ENCODE peak calls at places on chromosome 19, in ten cellular contexts. One of them, this sample, is unnamed.

GRCh38 chr19:867301-867793 is 7.9 kb downstream of the CFD start:
- DNase-seq in A673: peak
- DNase-seq in ovary: no peak
- DNase-seq in activated B cell treated with CpG ODN at 0.5 μM for 24 hours: no peak
- DNase-seq in GM13977: no peak
- DNase-seq in GM23338: no peak
- DNase-seq in mammary epithelial cell: no peak
- DNase-seq in tibial nerve: no peak
- DNase-seq in heart left ventricle: no peak
- DNase-seq in GM12865: no peak
- DNase-seq in this sample: no peak

GRCh38 chr19:35717665-35718344 is at the start of gene KMT2B:
- DNase-seq in tibial nerve: no peak
- DNase-seq in heart left ventricle: no peak
- DNase-seq in GM12865: peak
- DNase-seq in A673: no peak
- DNase-seq in GM23338: peak
- DNase-seq in ovary: peak
- DNase-seq in mammary epithelial cell: peak
- DNase-seq in activated B cell treated with CpG ODN at 0.5 μM for 24 hours: peak
- DNase-seq in GM13977: peak
- DNase-seq in this sample: peak

GRCh38 chr19:37716140-37716539 is 3.4 kb downstream of the ZNF607 start:
- DNase-seq in activated B cell treated with CpG ODN at 0.5 μM for 24 hours: no peak
- DNase-seq in GM23338: no peak
- DNase-seq in GM12865: no peak
- DNase-seq in GM13977: no peak
- DNase-seq in ovary: no peak
- DNase-seq in tibial nerve: no peak
- DNase-seq in mammary epithelial cell: no peak
- DNase-seq in heart left ventricle: no peak
- DNase-seq in A673: no peak
- DNase-seq in this sample: no peak

GRCh38 chr19:32342695-32343094 is 2.7 kb upstream of the ZNF507 start:
- DNase-seq in tibial nerve: no peak
- DNase-seq in ovary: no peak
- DNase-seq in GM13977: no peak
- DNase-seq in activated B cell treated with CpG ODN at 0.5 μM for 24 hours: no peak
- DNase-seq in GM23338: no peak
- DNase-seq in A673: no peak
- DNase-seq in GM12865: no peak
- DNase-seq in mammary epithelial cell: no peak
- DNase-seq in heart left ventricle: no peak
- DNase-seq in this sample: no peak

GRCh38 chr19:55156202-55157063 is 1.1 kb downstream of the TNNI3 start:
- DNase-seq in tibial nerve: no peak
- DNase-seq in GM12865: peak
- DNase-seq in GM13977: peak
- DNase-seq in activated B cell treated with CpG ODN at 0.5 μM for 24 hours: no peak
- DNase-seq in A673: peak
- DNase-seq in GM23338: peak
- DNase-seq in mammary epithelial cell: peak
- DNase-seq in heart left ventricle: peak
- DNase-seq in ovary: no peak
- DNase-seq in this sample: peak

GRCh38 chr19:11465605-11466004 is 15.2 kb downstream of the ELAVL3 start:
- DNase-seq in GM12865: no peak
- DNase-seq in ovary: no peak
- DNase-seq in GM23338: peak
- DNase-seq in heart left ventricle: no peak
- DNase-seq in tibial nerve: no peak
- DNase-seq in mammary epithelial cell: no peak
- DNase-seq in A673: no peak
- DNase-seq in activated B cell treated with CpG ODN at 0.5 μM for 24 hours: no peak
- DNase-seq in GM13977: no peak
- DNase-seq in this sample: no peak

GRCh38 chr19:33712268-33712667 is 84.4 kb upstream of the KCTD15 start:
- DNase-seq in GM23338: no peak
- DNase-seq in heart left ventricle: no peak
- DNase-seq in GM13977: no peak
- DNase-seq in activated B cell treated with CpG ODN at 0.5 μM for 24 hours: no peak
- DNase-seq in ovary: no peak
- DNase-seq in A673: no peak
- DNase-seq in mammary epithelial cell: no peak
- DNase-seq in tibial nerve: no peak
- DNase-seq in GM12865: no peak
- DNase-seq in this sample: no peak

GRCh38 chr19:4391701-4392543 is 8.4 kb downstream of the SH3GL1 start:
- DNase-seq in tibial nerve: no peak
- DNase-seq in GM23338: no peak
- DNase-seq in ovary: peak
- DNase-seq in mammary epithelial cell: peak
- DNase-seq in GM13977: no peak
- DNase-seq in GM12865: no peak
- DNase-seq in A673: no peak
- DNase-seq in heart left ventricle: peak
- DNase-seq in activated B cell treated with CpG ODN at 0.5 μM for 24 hours: no peak
- DNase-seq in this sample: no peak

GRCh38 chr19:46821512-46822359 is 28.9 kb downstream of the AP2S1 start:
- DNase-seq in GM23338: no peak
- DNase-seq in activated B cell treated with CpG ODN at 0.5 μM for 24 hours: peak
- DNase-seq in mammary epithelial cell: no peak
- DNase-seq in A673: no peak
- DNase-seq in ovary: no peak
- DNase-seq in heart left ventricle: no peak
- DNase-seq in GM13977: peak
- DNase-seq in tibial nerve: no peak
- DNase-seq in GM12865: peak
- DNase-seq in this sample: peak

GRCh38 chr19:7417671-7418324 is 69.1 kb downstream of the ARHGEF18 start:
- DNase-seq in GM23338: peak
- DNase-seq in tibial nerve: no peak
- DNase-seq in heart left ventricle: no peak
- DNase-seq in ovary: no peak
- DNase-seq in A673: no peak
- DNase-seq in GM12865: no peak
- DNase-seq in GM13977: no peak
- DNase-seq in activated B cell treated with CpG ODN at 0.5 μM for 24 hours: no peak
- DNase-seq in mammary epithelial cell: no peak
- DNase-seq in this sample: no peak

GRCh38 chr19:41753159-41753558 is 2.2 kb upstream of the CEACAM6 start:
- DNase-seq in ovary: no peak
- DNase-seq in GM23338: peak
- DNase-seq in mammary epithelial cell: peak
- DNase-seq in tibial nerve: no peak
- DNase-seq in GM13977: peak
- DNase-seq in GM12865: peak
- DNase-seq in activated B cell treated with CpG ODN at 0.5 μM for 24 hours: peak
- DNase-seq in heart left ventricle: peak
- DNase-seq in A673: peak
- DNase-seq in this sample: peak

GRCh38 chr19:52778811-52779210 is 7.8 kb downstream of the ZNF600 start:
- DNase-seq in heart left ventricle: no peak
- DNase-seq in GM23338: no peak
- DNase-seq in mammary epithelial cell: no peak
- DNase-seq in activated B cell treated with CpG ODN at 0.5 μM for 24 hours: no peak
- DNase-seq in GM13977: peak
- DNase-seq in tibial nerve: no peak
- DNase-seq in GM12865: peak
- DNase-seq in ovary: no peak
- DNase-seq in A673: no peak
- DNase-seq in this sample: peak

GRCh38 chr19:1074512-1075283 is 7.7 kb downstream of the ARHGAP45 start:
- DNase-seq in tibial nerve: peak
- DNase-seq in activated B cell treated with CpG ODN at 0.5 μM for 24 hours: peak
- DNase-seq in A673: peak
- DNase-seq in heart left ventricle: peak
- DNase-seq in ovary: peak
- DNase-seq in GM23338: no peak
- DNase-seq in GM12865: peak
- DNase-seq in mammary epithelial cell: peak
- DNase-seq in GM13977: peak
- DNase-seq in this sample: peak

GRCh38 chr19:35264281-35265125 is 4.3 kb upstream of the USF2 start:
- DNase-seq in tibial nerve: peak
- DNase-seq in GM23338: no peak
- DNase-seq in GM12865: no peak
- DNase-seq in GM13977: no peak
- DNase-seq in ovary: peak
- DNase-seq in mammary epithelial cell: no peak
- DNase-seq in A673: no peak
- DNase-seq in heart left ventricle: no peak
- DNase-seq in activated B cell treated with CpG ODN at 0.5 μM for 24 hours: peak
- DNase-seq in this sample: no peak

GRCh38 chr19:12806242-12807131 is at the start of gene RNASEH2A:
- DNase-seq in tibial nerve: peak
- DNase-seq in mammary epithelial cell: peak
- DNase-seq in GM12865: peak
- DNase-seq in ovary: peak
- DNase-seq in GM13977: peak
- DNase-seq in A673: peak
- DNase-seq in activated B cell treated with CpG ODN at 0.5 μM for 24 hours: peak
- DNase-seq in heart left ventricle: peak
- DNase-seq in GM23338: peak
- DNase-seq in this sample: peak
- TF ChIP-seq CTCF in tibial nerve: peak
- TF ChIP-seq CTCF in mammary epithelial cell: no peak
- TF ChIP-seq CTCF in GM12865: peak
- TF ChIP-seq CTCF in ovary: no peak
- TF ChIP-seq CTCF in GM13977: no peak
- TF ChIP-seq CTCF in A673: no peak
- TF ChIP-seq CTCF in activated B cell treated with CpG ODN at 0.5 μM for 24 hours: no peak
- TF ChIP-seq CTCF in heart left ventricle: no peak
- TF ChIP-seq CTCF in GM23338: no peak
- TF ChIP-seq CTCF in this sample: no peak

DNA sequence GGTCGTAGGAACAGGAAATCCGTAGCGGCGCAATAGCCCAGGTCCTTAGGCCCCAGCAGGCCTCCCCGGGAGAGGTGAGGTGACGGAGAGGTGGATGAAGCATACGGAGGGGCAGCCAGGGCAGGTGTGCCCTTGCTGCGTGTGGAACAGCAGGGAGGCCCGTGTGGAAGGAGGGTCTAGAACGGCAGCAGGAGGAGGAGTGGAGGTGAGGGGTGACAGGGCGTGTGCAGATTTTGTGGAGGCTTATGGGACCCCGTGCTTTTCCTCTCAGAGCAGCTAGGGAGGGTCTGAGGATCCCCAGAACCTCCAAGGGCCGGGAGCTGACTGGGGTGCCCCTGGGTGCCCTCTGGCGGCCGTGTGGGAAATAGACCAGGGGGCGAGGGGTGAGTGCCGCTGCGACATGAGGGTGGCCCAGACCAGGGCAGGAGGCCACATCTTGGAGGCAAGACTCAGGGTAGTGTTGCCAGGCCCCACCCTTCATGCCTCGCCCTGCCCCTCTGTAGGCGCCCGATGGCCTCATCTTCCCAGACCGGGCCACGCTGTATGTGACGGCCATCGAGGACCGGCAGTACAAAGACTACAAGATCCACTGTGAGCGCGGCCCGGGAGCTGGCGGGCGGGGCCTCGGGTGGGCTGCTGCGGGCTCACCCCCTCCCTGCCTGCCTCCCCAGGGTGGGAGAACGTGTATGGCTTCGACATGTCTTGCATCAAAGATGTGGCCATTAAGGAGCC is 5.0 kb upstream of the ADM5 start:
- DNase-seq in A673: peak
- DNase-seq in mammary epithelial cell: no peak
- DNase-seq in GM12865: peak
- DNase-seq in tibial nerve: no peak
- DNase-seq in GM13977: peak
- DNase-seq in GM23338: peak
- DNase-seq in heart left ventricle: no peak
- DNase-seq in ovary: peak
- DNase-seq in activated B cell treated with CpG ODN at 0.5 μM for 24 hours: no peak
- DNase-seq in this sample: peak
- TF ChIP-seq CTCF in A673: peak
- TF ChIP-seq CTCF in mammary epithelial cell: peak
- TF ChIP-seq CTCF in GM12865: peak
- TF ChIP-seq CTCF in tibial nerve: no peak
- TF ChIP-seq CTCF in GM13977: peak
- TF ChIP-seq CTCF in GM23338: peak
- TF ChIP-seq CTCF in heart left ventricle: no peak
- TF ChIP-seq CTCF in ovary: no peak
- TF ChIP-seq CTCF in activated B cell treated with CpG ODN at 0.5 μM for 24 hours: no peak
- TF ChIP-seq CTCF in this sample: peak

GRCh38 chr19:16200038-16200775 is 2.5 kb downstream of the AP1M1 start:
- DNase-seq in activated B cell treated with CpG ODN at 0.5 μM for 24 hours: no peak
- DNase-seq in GM12865: no peak
- DNase-seq in mammary epithelial cell: no peak
- DNase-seq in ovary: no peak
- DNase-seq in GM23338: peak
- DNase-seq in tibial nerve: peak
- DNase-seq in A673: no peak
- DNase-seq in GM13977: no peak
- DNase-seq in heart left ventricle: no peak
- DNase-seq in this sample: no peak
- TF ChIP-seq CTCF in activated B cell treated with CpG ODN at 0.5 μM for 24 hours: no peak
- TF ChIP-seq CTCF in GM12865: no peak
- TF ChIP-seq CTCF in mammary epithelial cell: no peak
- TF ChIP-seq CTCF in ovary: no peak
- TF ChIP-seq CTCF in GM23338: no peak
- TF ChIP-seq CTCF in tibial nerve: no peak
- TF ChIP-seq CTCF in A673: no peak
- TF ChIP-seq CTCF in GM13977: no peak
- TF ChIP-seq CTCF in heart left ventricle: no peak
- TF ChIP-seq CTCF in this sample: no peak

GRCh38 chr19:10321417-10321797 is 5.6 kb upstream of the FDX2 start:
- DNase-seq in tibial nerve: no peak
- DNase-seq in GM12865: no peak
- DNase-seq in A673: no peak
- DNase-seq in GM13977: no peak
- DNase-seq in heart left ventricle: no peak
- DNase-seq in ovary: no peak
- DNase-seq in activated B cell treated with CpG ODN at 0.5 μM for 24 hours: no peak
- DNase-seq in GM23338: no peak
- DNase-seq in mammary epithelial cell: no peak
- DNase-seq in this sample: no peak

GRCh38 chr19:10318807-10319426 is 3.1 kb upstream of the FDX2 start:
- DNase-seq in A673: no peak
- DNase-seq in mammary epithelial cell: no peak
- DNase-seq in GM13977: no peak
- DNase-seq in ovary: no peak
- DNase-seq in tibial nerve: no peak
- DNase-seq in GM12865: no peak
- DNase-seq in heart left ventricle: no peak
- DNase-seq in activated B cell treated with CpG ODN at 0.5 μM for 24 hours: no peak
- DNase-seq in GM23338: no peak
- DNase-seq in this sample: no peak

GRCh38 chr19:10317857-10318462 is 2.1 kb upstream of the FDX2 start:
- DNase-seq in GM12865: no peak
- DNase-seq in activated B cell treated with CpG ODN at 0.5 μM for 24 hours: no peak
- DNase-seq in A673: no peak
- DNase-seq in heart left ventricle: no peak
- DNase-seq in GM23338: no peak
- DNase-seq in ovary: no peak
- DNase-seq in GM13977: no peak
- DNase-seq in tibial nerve: no peak
- DNase-seq in mammary epithelial cell: no peak
- DNase-seq in this sample: no peak

GRCh38 chr19:10321874-10322835 is 6.3 kb upstream of the FDX2 start:
- DNase-seq in heart left ventricle: no peak
- DNase-seq in ovary: no peak
- DNase-seq in activated B cell treated with CpG ODN at 0.5 μM for 24 hours: no peak
- DNase-seq in GM12865: no peak
- DNase-seq in GM13977: no peak
- DNase-seq in mammary epithelial cell: no peak
- DNase-seq in GM23338: no peak
- DNase-seq in tibial nerve: no peak
- DNase-seq in A673: no peak
- DNase-seq in this sample: no peak

GRCh38 chr19:10320602-10321416 is 5.0 kb upstream of the FDX2 start:
- DNase-seq in GM23338: no peak
- DNase-seq in A673: no peak
- DNase-seq in GM13977: no peak
- DNase-seq in mammary epithelial cell: no peak
- DNase-seq in activated B cell treated with CpG ODN at 0.5 μM for 24 hours: no peak
- DNase-seq in heart left ventricle: no peak
- DNase-seq in tibial nerve: no peak
- DNase-seq in GM12865: no peak
- DNase-seq in ovary: no peak
- DNase-seq in this sample: no peak
- TF ChIP-seq CTCF in GM23338: no peak
- TF ChIP-seq CTCF in A673: no peak
- TF ChIP-seq CTCF in GM13977: no peak
- TF ChIP-seq CTCF in mammary epithelial cell: no peak
- TF ChIP-seq CTCF in activated B cell treated with CpG ODN at 0.5 μM for 24 hours: no peak
- TF ChIP-seq CTCF in heart left ventricle: no peak
- TF ChIP-seq CTCF in tibial nerve: no peak
- TF ChIP-seq CTCF in GM12865: no peak
- TF ChIP-seq CTCF in ovary: no peak
- TF ChIP-seq CTCF in this sample: no peak

This sample was measured in GM10248.